ENCODE peak calls at places on chromosomes 3 and 15, in four cellular contexts. U, I, M and Z are unnamed samples.

GRCh38 chr3:12947504-12948369 is 106.4 kb upstream of the RPL32 start:
- DNase-seq in U (peak; percentile 23), I (peak; percentile 44), M (no peak), Z (peak; percentile 24)

GRCh38 chr3:125143982-125144652 is 68.4 kb downstream of the SLC12A8 start:
- DNase-seq in U (no peak), I (no peak), M (no peak), Z (peak; percentile 24)

GRCh38 chr3:195042741-195043611 is 228.0 kb downstream of the XXYLT1 start:
- DNase-seq in U (no peak), I (no peak), M (no peak), Z (no peak)

GRCh38 chr15:63461230-63461629 is 43.2 kb upstream of the USP3 start:
- DNase-seq in U (no peak), I (no peak), M (peak; percentile 56), Z (no peak)

GRCh38 chr3:168295027-168295426 is 199.3 kb upstream of the GOLIM4 start:
- DNase-seq in U (no peak), I (no peak), M (no peak), Z (no peak)

GRCh38 chr3:123696796-123697195 is 111.9 kb upstream of the HACD2 start:
- DNase-seq in U (no peak), I (no peak), M (no peak), Z (no peak)

GRCh38 chr3:30962493-30962892 is 68.0 kb upstream of the GADL1 start:
- DNase-seq in U (no peak), I (no peak), M (no peak), Z (no peak)

GRCh38 chr3:41900265-41900664 is 61.6 kb downstream of the ULK4 start:
- DNase-seq in U (peak; percentile 48), I (no peak), M (no peak), Z (peak; percentile 68)

GRCh38 chr3:144497452-144497851 is 525.8 kb downstream of the DIPK2A start:
- DNase-seq in U (no peak), I (no peak), M (no peak), Z (no peak)

GRCh38 chr3:58095471-58096145 is 87.4 kb downstream of the FLNB start:
- DNase-seq in U (no peak), I (no peak), M (no peak), Z (no peak)

GRCh38 chr15:25243800-25244097 is 195.1 kb downstream of the UBE3A start:
- DNase-seq in U (no peak), I (no peak), M (no peak), Z (no peak)

GRCh38 chr15:65323071-65323511 is 18.6 kb downstream of the RNU5B-1 start:
- DNase-seq in U (no peak), I (no peak), M (no peak), Z (peak; percentile 55)

GRCh38 chr3:124491098-124491497 is 239.2 kb upstream of the UMPS start:
- DNase-seq in U (no peak), I (no peak), M (no peak), Z (no peak)

GRCh38 chr3:188449421-188449820 is 295.5 kb downstream of the LPP start:
- DNase-seq in U (no peak), I (no peak), M (no peak), Z (no peak)

GRCh38 chr3:128971421-128971820 is 22.5 kb downstream of the CFAP92 start:
- DNase-seq in U (peak; percentile 38), I (no peak), M (no peak), Z (no peak)
- TF ChIP-seq MAX in U (no peak), I (no peak), M (no peak), Z (no peak)

GRCh38 chr3:39249453-39250115 is 30.3 kb downstream of the CX3CR1 start:
- DNase-seq in U (peak; percentile 21), I (no peak), M (no peak), Z (no peak)
- TF ChIP-seq MAX in U (no peak), I (no peak), M (no peak), Z (no peak)

GRCh38 chr3:128278761-128279593 is 125.7 kb downstream of the EEFSEC start:
- DNase-seq in U (no peak), I (no peak), M (no peak), Z (peak; percentile 70)
- TF ChIP-seq MAX in U (no peak), I (no peak), M (no peak), Z (no peak)

GRCh38 chr3:78455737-78456136 is 1312.1 kb downstream of the ROBO1 start:
- DNase-seq in U (no peak), I (no peak), M (no peak), Z (no peak)
- TF ChIP-seq MAX in U (no peak), I (no peak), M (no peak), Z (no peak)

GRCh38 chr3:43632269-43632733 is 10.5 kb upstream of the ANO10 start:
- DNase-seq in U (no peak), I (no peak), M (no peak), Z (peak; percentile 77)
- TF ChIP-seq MAX in U (no peak), I (peak; percentile 31), M (no peak), Z (no peak)